ENCODE peak calls at places on chromosome 13, in six cellular contexts. V, C, I, E, A and R are unnamed samples.

GRCh38 chr13:78596701-78597550 is 6.4 kb downstream of the POU4F1 start:
- DNase-seq in V (no peak), C (peak), I (no peak), E (no peak), A (no peak), R (no peak)

GRCh38 chr13:26168276-26168814 is 53.8 kb downstream of the RNF6 start:
- DNase-seq in V (no peak), C (no peak), I (no peak), E (peak), A (no peak), R (no peak)

GRCh38 chr13:48437381-48437780 is 24.5 kb upstream of the LPAR6 start:
- DNase-seq in V (no peak), C (no peak), I (no peak), E (peak), A (no peak), R (peak)

GRCh38 chr13:31172001-31172400 is 10.3 kb upstream of the HSPH1 start:
- DNase-seq in V (peak), C (no peak), I (no peak), E (peak), A (peak), R (peak)

GRCh38 chr13:41418027-41418426 is 39.3 kb upstream of the RGCC start:
- DNase-seq in V (no peak), C (no peak), I (no peak), E (peak), A (no peak), R (peak)

GRCh38 chr13:109673477-109673876 is 112.9 kb downstream of the IRS2 start:
- DNase-seq in V (no peak), C (no peak), I (no peak), E (peak), A (no peak), R (no peak)

GRCh38 chr13:30193279-30194234 is 113.8 kb downstream of the KATNAL1 start:
- DNase-seq in V (no peak), C (no peak), I (no peak), E (no peak), A (no peak), R (no peak)

GRCh38 chr13:90553167-90553566 is 794.3 kb upstream of the MIR17HG start:
- DNase-seq in V (no peak), C (no peak), I (no peak), E (no peak), A (no peak), R (no peak)

GRCh38 chr13:101452519-101453485 is at the start of gene ITGBL1:
- DNase-seq in V (peak), C (no peak), I (no peak), E (peak), A (peak), R (peak)

GRCh38 chr13:29597246-29597645 is 1.8 kb upstream of the SLC7A1 start:
- DNase-seq in V (no peak), C (no peak), I (no peak), E (no peak), A (no peak), R (no peak)

GRCh38 chr13:108859202-108860012 is 230.0 kb downstream of the MYO16 start:
- DNase-seq in V (no peak), C (no peak), I (no peak), E (peak), A (peak), R (no peak)

GRCh38 chr13:110507678-110508381 is 53.7 kb downstream of the RAB20 start:
- DNase-seq in V (no peak), C (no peak), I (no peak), E (no peak), A (peak), R (no peak)

GRCh38 chr13:24741016-24741662 is 22.8 kb upstream of the RNF17 start:
- DNase-seq in V (no peak), C (peak), I (no peak), E (no peak), A (no peak), R (no peak)

GRCh38 chr13:77150651-77151050 is 123.7 kb upstream of the FBXL3 start:
- DNase-seq in V (no peak), C (no peak), I (no peak), E (peak), A (no peak), R (no peak)

GRCh38 chr13:72041165-72041564 is 174.2 kb upstream of the DACH1 start:
- DNase-seq in V (no peak), C (no peak), I (no peak), E (no peak), A (no peak), R (no peak)

DNA sequence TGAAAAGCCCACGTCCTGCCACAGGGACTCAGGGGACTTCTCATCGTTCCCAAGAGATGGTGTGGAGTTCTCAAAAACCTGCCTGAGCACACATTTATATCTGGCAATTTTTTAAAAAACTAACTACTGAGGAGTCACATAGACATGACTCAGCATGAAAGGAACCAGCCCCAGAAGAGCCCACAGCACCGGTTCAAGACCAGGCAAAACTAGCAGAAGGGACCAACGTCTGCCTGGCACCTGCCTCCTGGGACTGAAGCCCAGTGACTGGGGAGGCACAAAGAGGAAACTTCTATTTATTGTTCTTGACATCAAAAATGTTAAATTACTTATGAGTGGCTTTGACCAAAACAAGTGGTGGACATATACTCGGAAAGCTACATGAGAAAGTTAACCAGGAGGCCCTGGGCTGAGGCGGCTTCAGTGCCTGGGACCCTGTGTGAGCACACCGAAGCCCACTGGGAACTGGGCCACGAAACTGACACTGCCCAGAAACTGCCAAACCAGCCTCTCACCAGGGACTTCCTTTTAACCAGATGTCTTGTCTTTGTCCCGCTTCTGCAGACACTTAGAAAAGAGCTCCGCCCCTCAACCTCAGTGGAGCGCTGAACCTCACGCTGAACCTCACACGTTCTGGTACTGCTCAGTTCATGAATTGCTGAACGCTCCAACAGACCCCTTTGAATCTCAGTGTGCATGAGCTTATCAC is 25.7 kb downstream of the C13orf46 start:
- DNase-seq in V (no peak), C (no peak), I (no peak), E (no peak), A (no peak), R (no peak)
- H3K9ac ChIP-seq in V (no peak), C (no peak), I (no peak), E (no peak), A (no peak), R (no peak)

GRCh38 chr13:59690857-59691500 is 472.7 kb downstream of the DIAPH3 start:
- DNase-seq in V (no peak), C (no peak), I (no peak), E (no peak), A (no peak), R (no peak)

GRCh38 chr13:59691501-59692066 is 472.1 kb downstream of the DIAPH3 start:
- DNase-seq in V (no peak), C (no peak), I (no peak), E (peak), A (no peak), R (peak)

GRCh38 chr13:59700281-59700680 is 463.4 kb downstream of the DIAPH3 start:
- DNase-seq in V (no peak), C (no peak), I (no peak), E (peak), A (no peak), R (no peak)

GRCh38 chr13:59701261-59701660 is 462.5 kb downstream of the DIAPH3 start:
- DNase-seq in V (no peak), C (no peak), I (no peak), E (no peak), A (no peak), R (no peak)

DNA sequence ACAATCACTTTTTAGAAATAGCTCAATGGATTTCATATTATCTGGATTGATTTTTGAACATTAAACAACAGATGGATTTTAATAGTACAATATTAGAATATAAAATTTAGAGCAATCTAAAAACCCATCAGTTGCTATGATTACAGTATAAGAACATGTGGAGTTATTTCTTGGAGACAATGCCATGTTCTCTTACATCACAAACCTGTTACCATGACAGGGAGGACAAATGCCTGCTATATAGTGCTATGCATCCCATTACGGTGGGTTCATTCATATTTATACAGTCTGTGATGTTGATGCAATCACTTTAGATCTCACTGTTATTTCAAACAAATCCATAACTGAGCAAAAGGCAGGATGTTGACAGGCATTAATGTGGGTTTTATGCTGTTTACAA is 467.5 kb downstream of the DIAPH3 start:
- DNase-seq in V (no peak), C (no peak), I (no peak), E (no peak), A (no peak), R (no peak)
- H3K9ac ChIP-seq in V (no peak), C (no peak), I (no peak), E (no peak), A (no peak), R (no peak)

GRCh38 chr13:113981201-113981605 is 7.3 kb upstream of the C13orf46 start:
- DNase-seq in V (peak), C (no peak), I (no peak), E (no peak), A (peak), R (no peak)
- H3K9ac ChIP-seq in V (no peak), C (no peak), I (no peak), E (no peak), A (no peak), R (no peak)

GRCh38 chr13:19606737-19607136 is 26.7 kb upstream of the MPHOSPH8 start:
- DNase-seq in V (no peak), C (no peak), I (no peak), E (no peak), A (no peak), R (no peak)

GRCh38 chr13:19607523-19608078 is 25.9 kb upstream of the MPHOSPH8 start:
- DNase-seq in V (peak), C (no peak), I (no peak), E (no peak), A (no peak), R (no peak)

GRCh38 chr13:19604306-19604705 is 29.2 kb upstream of the MPHOSPH8 start:
- DNase-seq in V (no peak), C (no peak), I (no peak), E (no peak), A (peak), R (no peak)

GRCh38 chr13:19606152-19606551 is 27.3 kb upstream of the MPHOSPH8 start:
- DNase-seq in V (peak), C (no peak), I (no peak), E (peak), A (peak), R (no peak)

DNA sequence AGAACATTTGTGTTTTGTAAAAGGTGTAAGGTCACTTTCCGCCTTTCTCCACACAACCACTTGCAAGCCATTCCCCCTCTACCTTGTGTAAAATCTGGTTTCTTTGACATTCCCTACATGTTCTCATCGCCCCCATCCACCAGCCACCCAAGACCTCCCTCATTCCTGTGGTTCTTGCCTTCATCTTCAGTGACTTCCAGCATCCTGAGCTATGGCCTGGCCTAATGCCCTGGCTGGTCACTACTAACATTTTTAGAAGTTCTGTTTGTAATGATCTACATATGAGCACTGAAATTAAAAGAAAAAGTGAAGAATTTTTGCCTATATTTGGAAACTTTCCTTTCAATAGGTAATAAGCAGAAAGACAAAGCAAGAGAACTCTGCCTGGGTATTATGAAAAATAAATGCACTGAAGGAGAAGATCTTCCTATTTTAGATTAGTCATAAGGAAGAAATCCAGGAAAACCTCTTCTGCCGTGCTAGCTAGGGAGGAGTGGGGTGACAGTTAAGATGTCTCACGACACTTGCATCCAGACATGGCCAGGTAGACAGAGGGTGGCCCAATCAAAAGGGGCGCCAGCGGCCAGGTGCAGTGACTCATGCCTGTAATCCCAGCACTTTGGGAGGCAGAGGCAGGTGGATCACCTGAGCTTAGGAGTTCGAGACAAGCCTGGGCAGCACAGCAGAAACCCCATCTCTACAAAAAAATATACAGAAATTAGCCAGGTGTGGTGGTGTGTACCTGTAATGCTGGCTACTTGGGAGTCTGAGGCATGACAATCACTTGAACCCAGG is 28.1 kb upstream of the MPHOSPH8 start:
- DNase-seq in V (peak), C (no peak), I (no peak), E (peak), A (peak), R (no peak)
- H3K9ac ChIP-seq in V (no peak), C (no peak), I (no peak), E (no peak), A (no peak), R (no peak)

DNA sequence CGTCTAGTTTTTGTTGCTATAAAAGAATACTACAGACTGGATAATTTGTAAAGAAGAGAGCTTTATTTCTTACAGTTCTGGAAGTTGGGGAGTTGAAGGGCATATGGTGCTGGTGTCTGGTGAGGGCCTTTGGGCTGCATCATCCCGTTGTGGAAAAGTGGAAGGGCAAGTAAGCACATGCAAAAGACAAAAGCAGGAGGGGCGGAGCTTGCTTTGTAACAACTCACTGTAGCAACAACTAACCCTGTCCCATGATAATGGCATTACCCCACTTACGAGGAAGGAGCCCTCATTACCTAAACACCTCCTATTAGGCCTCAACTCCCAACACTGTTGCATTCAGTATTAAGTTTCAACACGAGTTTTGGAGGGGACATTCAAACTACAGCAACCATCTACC is 7.2 kb upstream of the DNAJC15 start:
- DNase-seq in V (no peak), C (no peak), I (no peak), E (no peak), A (no peak), R (no peak)
- H3K9ac ChIP-seq in V (no peak), C (no peak), I (no peak), E (no peak), A (no peak), R (no peak)

GRCh38 chr13:74210693-74211393 is 76.6 kb upstream of the KLF12 start:
- DNase-seq in V (peak), C (no peak), I (no peak), E (peak), A (peak), R (peak)
- H3K9ac ChIP-seq in V (no peak), C (no peak), I (no peak), E (peak), A (no peak), R (no peak)

DNA sequence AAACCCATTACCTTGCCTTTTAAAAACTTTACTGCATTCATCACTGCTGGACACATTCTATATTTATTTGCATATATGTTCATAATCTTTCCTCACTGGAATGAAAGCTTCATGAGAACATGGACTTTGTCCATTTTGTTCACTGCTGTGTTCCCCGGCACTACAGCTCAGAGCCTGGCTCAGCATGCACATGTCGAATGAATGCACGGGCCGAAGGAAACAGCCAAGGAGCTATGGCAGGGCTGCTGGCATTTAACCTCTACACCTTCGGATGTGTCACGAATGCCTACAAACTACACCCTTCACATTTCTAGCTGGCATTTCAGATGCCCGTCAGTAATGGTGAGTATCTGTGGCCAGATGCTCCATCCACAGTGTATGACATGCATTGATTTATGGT is 7.6 kb downstream of the MTIF3 start:
- DNase-seq in V (no peak), C (no peak), I (no peak), E (no peak), A (no peak), R (no peak)
- H3K9ac ChIP-seq in V (no peak), C (no peak), I (no peak), E (no peak), A (no peak), R (no peak)

GRCh38 chr13:97246596-97246995 is 24.5 kb downstream of the MBNL2 start:
- DNase-seq in V (no peak), C (no peak), I (no peak), E (no peak), A (no peak), R (peak)
- H3K9ac ChIP-seq in V (peak), C (no peak), I (no peak), E (peak), A (no peak), R (peak)

DNA sequence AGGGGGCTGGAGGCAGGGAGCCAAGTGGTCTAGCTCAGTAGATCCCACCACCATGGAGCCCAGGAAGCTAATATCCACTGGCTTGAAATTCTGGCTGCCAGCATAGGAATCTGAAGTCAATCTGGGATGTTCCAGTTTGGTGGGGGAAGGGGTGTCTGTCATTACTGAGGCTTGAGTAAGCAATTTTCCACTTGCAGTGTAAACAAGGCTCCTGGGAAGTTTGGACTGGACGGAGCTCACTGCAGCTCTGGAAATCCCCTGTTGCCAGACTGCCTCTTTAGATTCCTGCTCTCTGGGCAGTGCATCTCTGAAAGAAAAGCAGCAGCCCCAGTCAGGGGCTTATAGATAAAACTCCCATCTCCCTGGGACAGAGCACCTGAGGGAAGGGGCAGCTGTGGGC is 349.2 kb upstream of the KLHL1 start:
- DNase-seq in V (no peak), C (no peak), I (no peak), E (no peak), A (peak), R (no peak)
- H3K9ac ChIP-seq in V (no peak), C (no peak), I (no peak), E (no peak), A (no peak), R (no peak)